ENCODE peak calls at places on chromosomes 7 and 10, in four cellular contexts. N is dermis blood vessel endothelial cell, Z is pancreas, F is esophagus squamous epithelium. K is an unnamed sample.

GRCh38 chr10:123786896-123787295 is 104.7 kb downstream of the CPXM2 start:
- DNase-seq in N (no peak), Z (no peak), F (no peak), K (no peak)

GRCh38 chr10:79487296-79488194 is 24.8 kb upstream of the EIF5AL1 start:
- DNase-seq in N (peak; percentile 77), Z (peak; percentile 40), F (no peak), K (no peak)

GRCh38 chr7:100475549-100475948 is 3.5 kb downstream of the TSC22D4 start:
- DNase-seq in N (no peak), Z (no peak), F (no peak), K (no peak)

GRCh38 chr10:126160971-126161630 is 227.2 kb downstream of the ADAM12 start:
- DNase-seq in N (no peak), Z (no peak), F (no peak), K (no peak)

GRCh38 chr10:29150010-29150409 is 138.9 kb upstream of the LYZL1 start:
- DNase-seq in N (peak; percentile 49), Z (peak; percentile 12), F (no peak), K (no peak)

GRCh38 chr7:1940863-1941262 is 270.8 kb downstream of the ELFN1 start:
- DNase-seq in N (no peak), Z (no peak), F (no peak), K (no peak)

GRCh38 chr7:4837041-4837813 is 24.6 kb downstream of the PAPOLB start:
- DNase-seq in N (no peak), Z (peak; percentile 85), F (no peak), K (no peak)

GRCh38 chr7:101299511-101300464 is 21.8 kb downstream of the IFT22 start:
- DNase-seq in N (no peak), Z (no peak), F (no peak), K (no peak)

GRCh38 chr7:23315366-23315765 is 16.2 kb downstream of the MALSU1 start:
- DNase-seq in N (peak; percentile 37), Z (no peak), F (no peak), K (no peak)

GRCh38 chr10:133100706-133101463 is 13.2 kb downstream of the ADGRA1 start:
- DNase-seq in N (no peak), Z (peak; percentile 51), F (no peak), K (peak; percentile 41)

GRCh38 chr7:18175801-18176450 is 148.3 kb upstream of the PRPS1L1 start:
- DNase-seq in N (no peak), Z (no peak), F (no peak), K (no peak)

GRCh38 chr7:67487316-67487715 is 490.7 kb downstream of the TYW1 start:
- DNase-seq in N (no peak), Z (no peak), F (no peak), K (no peak)

GRCh38 chr10:12508165-12508564 is 158.8 kb downstream of the CAMK1D start:
- DNase-seq in N (no peak), Z (no peak), F (no peak), K (no peak)

GRCh38 chr7:30914611-30915601 is 3.3 kb downstream of the AQP1 start:
- DNase-seq in N (no peak), Z (no peak), F (no peak), K (no peak)

GRCh38 chr7:40544277-40544723 is 409.5 kb downstream of the SUGCT start:
- DNase-seq in N (no peak), Z (no peak), F (no peak), K (no peak)

GRCh38 chr10:90912854-90913479 is 7.9 kb downstream of the ANKRD1 start:
- DNase-seq in N (peak; percentile 62), Z (no peak), F (no peak), K (no peak)

GRCh38 chr10:71423936-71424335 is 27.2 kb downstream of the CDH23 start:
- DNase-seq in N (no peak), Z (no peak), F (no peak), K (no peak)